ENCODE peak calls at places on chromosomes 12 and 14, in seven cellular contexts. V, E, R, S, U, M and B are unnamed samples.

GRCh38 chr12:123757555-123757954 is 4.5 kb upstream of the DNAH10 start:
- DNase-seq in E (no peak), R (peak; percentile 44), V (no peak), U (peak; percentile 76), S (peak; percentile 88), M (peak; percentile 11), B (peak; percentile 97)

GRCh38 chr12:11769723-11770514 is 120.4 kb downstream of the ETV6 start:
- DNase-seq in V (no peak), S (no peak), M (no peak), E (no peak), U (no peak), R (no peak), B (no peak)

GRCh38 chr12:13095266-13095995 is 8.0 kb downstream of the GSG1 start:
- DNase-seq in E (no peak), M (no peak), R (no peak), V (no peak), U (no peak), S (no peak), B (no peak)

GRCh38 chr12:54356951-54357356 is 7.3 kb downstream of the GPR84 start:
- DNase-seq in E (no peak), S (no peak), R (no peak), M (no peak), U (no peak), V (no peak), B (no peak)

GRCh38 chr12:3252416-3252815 is 175.2 kb downstream of the TSPAN9 start:
- DNase-seq in E (no peak), M (no peak), S (no peak), U (peak; percentile 63), V (no peak), R (no peak), B (peak; percentile 40)

GRCh38 chr12:31897791-31898503 is 61.3 kb upstream of the RESF1 start:
- DNase-seq in V (no peak), S (no peak), E (no peak), M (peak; percentile 9), R (peak; percentile 25), U (peak; percentile 53), B (peak; percentile 61)

GRCh38 chr14:63302135-63302534 is 16.6 kb downstream of the GPHB5 start:
- DNase-seq in M (no peak), V (no peak), S (no peak), E (no peak), U (no peak), R (no peak), B (no peak)

GRCh38 chr12:81564237-81564636 is 194.9 kb downstream of the PPFIA2 start:
- DNase-seq in U (no peak), S (no peak), R (no peak), M (no peak), E (no peak), V (no peak), B (no peak)

GRCh38 chr12:57864811-57865751 is 18.6 kb upstream of the CTDSP2 start:
- DNase-seq in S (peak; percentile 96), R (peak; percentile 81), U (peak; percentile 83), E (peak; percentile 68), M (peak; percentile 84), V (peak; percentile 37), B (peak; percentile 90)

GRCh38 chr14:92973265-92973797 is 50.4 kb downstream of the CHGA start:
- DNase-seq in R (peak; percentile 89), E (peak; percentile 30), V (no peak), M (peak; percentile 90), U (peak; percentile 72), S (peak; percentile 57), B (peak; percentile 30)

GRCh38 chr12:19278407-19278806 is 148.9 kb downstream of the PLEKHA5 start:
- DNase-seq in U (no peak), E (no peak), R (no peak), M (no peak), S (no peak), V (no peak), B (no peak)

GRCh38 chr14:105224845-105225585 is 23.3 kb upstream of the BTBD6 start:
- DNase-seq in R (no peak), U (no peak), E (no peak), V (no peak), M (no peak), S (no peak), B (no peak)

GRCh38 chr14:91947196-91948184 is at the start of gene FBLN5:
- DNase-seq in S (peak; percentile 97), U (peak; percentile 76), V (peak; percentile 5), R (peak; percentile 93), E (peak; percentile 32), M (peak; percentile 83), B (peak; percentile 89)

GRCh38 chr12:118023461-118023860 is 7.0 kb downstream of the RFC5 start:
- DNase-seq in U (no peak), S (no peak), V (no peak), R (no peak), E (no peak), M (no peak), B (no peak)

GRCh38 chr12:100199347-100200136 is 1.1 kb upstream of the ACTR6 start:
- DNase-seq in R (peak; percentile 41), E (peak; percentile 84), V (peak; percentile 76), U (peak; percentile 7), S (peak; percentile 63), M (peak; percentile 56), B (peak; percentile 9)

GRCh38 chr12:6057693-6058092 is 66.8 kb downstream of the VWF start:
- DNase-seq in U (no peak), R (no peak), M (no peak), S (no peak), V (no peak), E (no peak), B (no peak)

GRCh38 chr12:49975370-49975761 is 2.6 kb downstream of the AQP6 start:
- DNase-seq in S (no peak), E (no peak), M (no peak), U (no peak), R (no peak), V (no peak), B (no peak)

GRCh38 chr14:29262979-29263378 is 496.4 kb downstream of the FOXG1 start:
- DNase-seq in U (peak; percentile 56), V (no peak), E (no peak), R (peak; percentile 18), M (peak; percentile 10), S (no peak), B (peak; percentile 43)

GRCh38 chr12:56836800-56837663 is 73.9 kb downstream of the HSD17B6 start:
- DNase-seq in E (peak; percentile 21), M (peak; percentile 92), S (peak; percentile 6), R (peak; percentile 89), U (peak; percentile 58), V (peak; percentile 5), B (peak; percentile 85)

GRCh38 chr14:78018283-78018682 is 151.9 kb upstream of the NRXN3 start:
- DNase-seq in S (no peak), E (no peak), V (no peak), R (no peak), U (no peak), M (no peak), B (no peak)

GRCh38 chr12:114334395-114334794 is 71.5 kb downstream of the TBX5 start:
- DNase-seq in U (no peak), S (no peak), E (no peak), V (no peak), M (no peak), R (no peak), B (no peak)

GRCh38 chr12:120737557-120738251 is 12.1 kb downstream of the ACADS start:
- DNase-seq in R (no peak), V (no peak), M (no peak), S (peak; percentile 28), U (no peak), E (no peak), B (no peak)

GRCh38 chr12:90978117-90978770 is 23.3 kb upstream of the CCER1 start:
- DNase-seq in E (no peak), S (peak; percentile 87), R (peak; percentile 85), V (no peak), U (peak; percentile 86), M (peak; percentile 71), B (peak; percentile 72)

GRCh38 chr12:47768323-47768811 is 4.7 kb upstream of the SLC48A1 start:
- DNase-seq in U (peak; percentile 42), R (peak; percentile 56), S (no peak), M (peak; percentile 72), V (no peak), E (no peak), B (peak; percentile 48)

GRCh38 chr14:101030586-101030985 is 127.1 kb upstream of the RTL1 start:
- DNase-seq in M (no peak), R (no peak), S (no peak), U (no peak), V (no peak), E (no peak), B (no peak)

GRCh38 chr14:100524933-100525243 is 62.3 kb downstream of the BEGAIN start:
- DNase-seq in E (peak; percentile 20), V (no peak), S (no peak), U (no peak), M (no peak), R (no peak), B (no peak)

GRCh38 chr12:84599539-84599938 is 313.1 kb downstream of the SLC6A15 start:
- DNase-seq in E (no peak), M (peak; percentile 43), R (peak; percentile 80), S (peak; percentile 24), V (no peak), U (peak; percentile 30), B (peak; percentile 20)